ENCODE peak calls at places on chromosomes 7 and 10, in five cellular contexts. One of them, this sample, is unnamed. For H3K4me1, the result is how much of the 10 kb centered on the place peaks cover.

GRCh38 chr7:54985405-54986360 is 33.1 kb upstream of the EGFR start:
- DNase-seq in tibial nerve: no peak
- DNase-seq in cardiac muscle cell: peak
- DNase-seq in A549: peak
- DNase-seq in adrenal gland: no peak
- DNase-seq in this sample: no peak

GRCh38 chr10:62732841-62733653 is 71.5 kb upstream of the ADO start:
- DNase-seq in adrenal gland: no peak
- DNase-seq in tibial nerve: no peak
- DNase-seq in A549: no peak
- DNase-seq in cardiac muscle cell: peak
- DNase-seq in this sample: no peak

GRCh38 chr10:8221481-8221880 is 167.0 kb downstream of the GATA3 start:
- DNase-seq in adrenal gland: peak
- DNase-seq in tibial nerve: no peak
- DNase-seq in cardiac muscle cell: peak
- DNase-seq in A549: no peak
- DNase-seq in this sample: no peak

GRCh38 chr10:78579995-78580394 is 488.8 kb upstream of the ZMIZ1 start:
- DNase-seq in A549: no peak
- DNase-seq in tibial nerve: no peak
- DNase-seq in cardiac muscle cell: peak
- DNase-seq in adrenal gland: peak
- DNase-seq in this sample: no peak

GRCh38 chr7:47074702-47075153 is 507.2 kb downstream of the TNS3 start:
- DNase-seq in A549: no peak
- DNase-seq in adrenal gland: no peak
- DNase-seq in cardiac muscle cell: peak
- DNase-seq in tibial nerve: no peak
- DNase-seq in this sample: no peak

GRCh38 chr10:49600781-49601400 is 9.2 kb upstream of the SLC18A3 start:
- DNase-seq in adrenal gland: no peak
- DNase-seq in tibial nerve: no peak
- DNase-seq in cardiac muscle cell: no peak
- DNase-seq in A549: no peak
- DNase-seq in this sample: no peak

GRCh38 chr10:22766693-22767092 is 52.3 kb upstream of the PIP4K2A start:
- DNase-seq in A549: no peak
- DNase-seq in adrenal gland: no peak
- DNase-seq in tibial nerve: no peak
- DNase-seq in cardiac muscle cell: peak
- DNase-seq in this sample: no peak

GRCh38 chr7:16064316-16064715 is 357.0 kb downstream of the CRPPA start:
- DNase-seq in A549: no peak
- DNase-seq in tibial nerve: no peak
- DNase-seq in adrenal gland: no peak
- DNase-seq in cardiac muscle cell: no peak
- DNase-seq in this sample: no peak

GRCh38 chr7:142812437-142813215 is 41.9 kb downstream of the PRSS2 start:
- DNase-seq in adrenal gland: no peak
- DNase-seq in tibial nerve: no peak
- DNase-seq in A549: no peak
- DNase-seq in cardiac muscle cell: no peak
- DNase-seq in this sample: no peak

GRCh38 chr10:126122856-126123255 is 226.5 kb downstream of the FANK1 start:
- DNase-seq in adrenal gland: peak
- DNase-seq in cardiac muscle cell: no peak
- DNase-seq in A549: no peak
- DNase-seq in tibial nerve: no peak
- DNase-seq in this sample: no peak

GRCh38 chr7:116884691-116885090 is 22.3 kb downstream of the CAPZA2 start:
- DNase-seq in tibial nerve: no peak
- DNase-seq in cardiac muscle cell: no peak
- DNase-seq in adrenal gland: no peak
- DNase-seq in A549: no peak
- DNase-seq in this sample: no peak

GRCh38 chr10:125595911-125596310 is 87.1 kb downstream of the TEX36 start:
- DNase-seq in A549: no peak
- DNase-seq in tibial nerve: no peak
- DNase-seq in cardiac muscle cell: no peak
- DNase-seq in adrenal gland: no peak
- DNase-seq in this sample: no peak

GRCh38 chr7:6444516-6445269 is 3.1 kb downstream of the DAGLB start:
- DNase-seq in adrenal gland: no peak
- DNase-seq in cardiac muscle cell: no peak
- DNase-seq in tibial nerve: no peak
- DNase-seq in A549: no peak
- DNase-seq in this sample: no peak

GRCh38 chr7:138125598-138126111 is 49.4 kb downstream of the AKR1D1 start:
- DNase-seq in tibial nerve: no peak
- DNase-seq in adrenal gland: no peak
- DNase-seq in A549: peak
- DNase-seq in cardiac muscle cell: no peak
- DNase-seq in this sample: no peak

GRCh38 chr7:116630932-116631449 is 41.0 kb upstream of the MET start:
- DNase-seq in adrenal gland: peak
- DNase-seq in tibial nerve: peak
- DNase-seq in A549: peak
- DNase-seq in cardiac muscle cell: peak
- DNase-seq in this sample: peak

GRCh38 chr7:34463830-34464229 is 194.2 kb upstream of the NPSR1 start:
- DNase-seq in A549: no peak
- DNase-seq in adrenal gland: no peak
- DNase-seq in tibial nerve: no peak
- DNase-seq in cardiac muscle cell: no peak
- DNase-seq in this sample: no peak

GRCh38 chr7:149459201-149459539 is 1.7 kb downstream of the ZNF777 start:
- DNase-seq in cardiac muscle cell: no peak
- DNase-seq in tibial nerve: no peak
- DNase-seq in adrenal gland: no peak
- DNase-seq in A549: peak
- DNase-seq in this sample: no peak

GRCh38 chr7:31938650-31939049 is 131.6 kb downstream of the PDE1C start:
- DNase-seq in cardiac muscle cell: no peak
- DNase-seq in adrenal gland: no peak
- DNase-seq in A549: peak
- DNase-seq in tibial nerve: no peak
- DNase-seq in this sample: no peak

GRCh38 chr10:62454696-62455451 is 80.7 kb downstream of the ZNF365 start:
- DNase-seq in adrenal gland: peak
- DNase-seq in A549: peak
- DNase-seq in cardiac muscle cell: peak
- DNase-seq in tibial nerve: peak
- DNase-seq in this sample: peak

GRCh38 chr10:11705687-11706086 is 36.5 kb upstream of the ECHDC3 start:
- DNase-seq in A549: no peak
- DNase-seq in adrenal gland: no peak
- DNase-seq in tibial nerve: no peak
- DNase-seq in cardiac muscle cell: peak
- DNase-seq in this sample: no peak

GRCh38 chr7:30700941-30701340 is 18.7 kb upstream of the CRHR2 start:
- DNase-seq in adrenal gland: no peak
- DNase-seq in A549: no peak
- DNase-seq in tibial nerve: no peak
- DNase-seq in cardiac muscle cell: no peak
- DNase-seq in this sample: no peak

GRCh38 chr7:30694774-30695721 is 12.8 kb upstream of the CRHR2 start:
- DNase-seq in tibial nerve: no peak
- DNase-seq in A549: no peak
- DNase-seq in cardiac muscle cell: no peak
- DNase-seq in adrenal gland: no peak
- DNase-seq in this sample: no peak

GRCh38 chr7:30699706-30700495 is 17.6 kb upstream of the CRHR2 start:
- DNase-seq in cardiac muscle cell: no peak
- DNase-seq in tibial nerve: no peak
- DNase-seq in adrenal gland: no peak
- DNase-seq in A549: no peak
- DNase-seq in this sample: no peak

GRCh38 chr7:30698481-30698880 is 16.2 kb upstream of the CRHR2 start:
- DNase-seq in A549: no peak
- DNase-seq in tibial nerve: no peak
- DNase-seq in cardiac muscle cell: no peak
- DNase-seq in adrenal gland: no peak
- DNase-seq in this sample: no peak

GRCh38 chr7:30697716-30698460 is 15.6 kb upstream of the CRHR2 start:
- DNase-seq in cardiac muscle cell: no peak
- DNase-seq in adrenal gland: no peak
- DNase-seq in A549: no peak
- DNase-seq in tibial nerve: no peak
- DNase-seq in this sample: no peak
- TF ChIP-seq CTCF in cardiac muscle cell: no peak
- TF ChIP-seq CTCF in adrenal gland: no peak
- TF ChIP-seq CTCF in A549: no peak
- TF ChIP-seq CTCF in tibial nerve: no peak
- TF ChIP-seq CTCF in this sample: no peak

GRCh38 chr7:19113855-19114590 is 3.4 kb downstream of the TWIST1 start:
- DNase-seq in cardiac muscle cell: peak
- DNase-seq in tibial nerve: no peak
- DNase-seq in A549: no peak
- DNase-seq in adrenal gland: no peak
- DNase-seq in this sample: no peak
- H3K27ac ChIP-seq in cardiac muscle cell: no peak
- H3K27ac ChIP-seq in tibial nerve: no peak
- H3K27ac ChIP-seq in A549: no peak
- H3K27ac ChIP-seq in adrenal gland: no peak
- H3K27ac ChIP-seq in this sample: no peak

DNA sequence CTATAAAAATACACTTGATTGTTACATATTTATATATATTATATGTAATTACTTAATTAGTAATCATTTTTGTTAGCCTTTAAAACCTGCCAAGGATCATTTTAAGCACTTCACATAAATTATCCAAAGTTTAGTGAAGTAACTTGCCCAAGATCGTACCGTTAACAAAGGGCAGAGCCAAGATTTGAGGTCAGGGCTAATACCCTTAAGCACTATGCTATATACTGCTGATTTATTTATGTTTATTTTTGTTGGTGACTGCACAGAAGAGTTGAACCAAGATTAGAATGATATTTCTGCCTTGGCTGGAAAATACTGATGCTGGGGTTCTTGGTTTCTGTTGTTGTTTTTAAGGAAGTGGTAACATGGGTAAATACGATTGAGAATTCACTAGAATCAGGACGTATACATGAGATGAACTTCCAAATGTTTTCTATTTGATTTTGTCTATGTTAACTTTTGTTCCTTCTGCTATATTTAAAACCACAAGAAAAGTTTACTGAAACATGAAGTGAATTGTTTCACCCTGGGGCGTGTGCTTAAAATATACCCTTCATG is 9.3 kb downstream of the ADD3 start:
- DNase-seq in cardiac muscle cell: no peak
- DNase-seq in adrenal gland: no peak
- DNase-seq in A549: no peak
- DNase-seq in tibial nerve: no peak
- DNase-seq in this sample: no peak
- H3K4me1 ChIP-seq in cardiac muscle cell: under half
- H3K4me1 ChIP-seq in adrenal gland: under half
- H3K4me1 ChIP-seq in A549: under half
- H3K4me1 ChIP-seq in tibial nerve: under half
- H3K4me1 ChIP-seq in this sample: under half

DNA sequence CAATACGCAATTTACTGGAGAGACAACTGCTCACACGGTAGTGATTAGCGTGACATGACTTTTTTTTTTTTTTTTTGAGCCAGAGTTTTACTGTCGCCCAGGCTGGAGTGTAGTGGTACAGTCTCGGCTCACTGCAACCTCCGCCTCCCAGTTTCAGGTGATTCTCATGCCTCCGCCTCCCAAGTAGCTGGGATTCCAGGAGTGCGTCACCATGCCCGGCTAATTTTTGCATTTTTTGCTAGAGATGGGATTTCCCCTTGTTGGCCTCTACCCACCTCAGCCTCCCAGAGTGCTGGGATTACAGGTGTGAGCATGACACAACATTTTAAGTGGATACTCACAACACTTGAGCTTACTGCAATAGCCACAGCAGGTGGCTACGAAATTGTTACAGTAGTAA is 11.9 kb downstream of the ARL4A start:
- DNase-seq in tibial nerve: no peak
- DNase-seq in A549: no peak
- DNase-seq in adrenal gland: no peak
- DNase-seq in cardiac muscle cell: no peak
- DNase-seq in this sample: no peak
- TF ChIP-seq CTCF in tibial nerve: no peak
- TF ChIP-seq CTCF in A549: no peak
- TF ChIP-seq CTCF in adrenal gland: no peak
- TF ChIP-seq CTCF in cardiac muscle cell: no peak
- TF ChIP-seq CTCF in this sample: no peak

GRCh38 chr7:91240546-91240945 is 23.7 kb upstream of the FZD1 start:
- DNase-seq in tibial nerve: no peak
- DNase-seq in cardiac muscle cell: peak
- DNase-seq in A549: no peak
- DNase-seq in adrenal gland: peak
- DNase-seq in this sample: no peak
- H3K27ac ChIP-seq in tibial nerve: no peak
- H3K27ac ChIP-seq in cardiac muscle cell: no peak
- H3K27ac ChIP-seq in A549: no peak
- H3K27ac ChIP-seq in adrenal gland: peak
- H3K27ac ChIP-seq in this sample: peak

GRCh38 chr7:120998996-120999565 is 10.6 kb downstream of the CPED1 start:
- DNase-seq in A549: no peak
- DNase-seq in adrenal gland: no peak
- DNase-seq in cardiac muscle cell: no peak
- DNase-seq in tibial nerve: no peak
- DNase-seq in this sample: no peak

GRCh38 chr7:120997902-120998301 is 9.4 kb downstream of the CPED1 start:
- DNase-seq in adrenal gland: peak
- DNase-seq in tibial nerve: no peak
- DNase-seq in A549: no peak
- DNase-seq in cardiac muscle cell: no peak
- DNase-seq in this sample: no peak

GRCh38 chr7:121000091-121000983 is 11.8 kb downstream of the CPED1 start:
- DNase-seq in tibial nerve: no peak
- DNase-seq in A549: no peak
- DNase-seq in cardiac muscle cell: peak
- DNase-seq in adrenal gland: no peak
- DNase-seq in this sample: no peak

GRCh38 chr7:120996983-120997334 is 8.4 kb downstream of the CPED1 start:
- DNase-seq in A549: no peak
- DNase-seq in tibial nerve: no peak
- DNase-seq in adrenal gland: no peak
- DNase-seq in cardiac muscle cell: no peak
- DNase-seq in this sample: no peak

DNA sequence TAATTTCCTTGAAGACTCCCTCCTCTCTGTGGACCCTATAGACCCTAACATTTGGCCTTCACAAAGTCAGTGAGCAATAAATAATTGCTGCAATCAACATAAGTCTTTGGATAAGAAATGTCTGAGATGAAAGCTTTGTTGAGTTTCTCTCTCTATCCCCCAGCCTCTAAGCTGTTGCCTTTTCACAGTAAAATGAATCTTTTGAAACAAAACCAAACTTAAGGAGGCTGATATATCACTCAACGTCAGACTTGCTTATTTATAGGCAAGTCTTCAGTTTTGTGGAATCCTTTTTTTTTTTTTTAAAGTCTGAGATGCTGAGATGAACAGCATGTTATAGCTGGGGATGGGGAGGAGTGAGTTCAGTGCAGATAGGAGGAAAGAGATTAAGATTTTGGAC is 10.0 kb downstream of the CPED1 start:
- DNase-seq in A549: no peak
- DNase-seq in tibial nerve: no peak
- DNase-seq in cardiac muscle cell: no peak
- DNase-seq in adrenal gland: no peak
- DNase-seq in this sample: no peak
- H3K4me1 ChIP-seq in A549: under half
- H3K4me1 ChIP-seq in tibial nerve: under half
- H3K4me1 ChIP-seq in cardiac muscle cell: under half
- H3K4me1 ChIP-seq in adrenal gland: under half
- H3K4me1 ChIP-seq in this sample: half or more